ENCODE peak calls at places on chromosomes 4 and X, in eight cellular contexts. L, M, G, O, D, P, N and Y are unnamed samples.

GRCh38 chr4:109472343-109472761 is 38.7 kb downstream of the SEC24B start:
- DNase-seq in L (no peak), M (no peak), G (no peak), O (peak), D (no peak), P (no peak), N (no peak), Y (peak)

GRCh38 chrX:141669689-141670088 is 28.9 kb downstream of the SPANXD start:
- DNase-seq in L (no peak), M (no peak), G (no peak), O (no peak), D (no peak), P (peak), N (no peak), Y (no peak)

GRCh38 chr4:150821641-150822040 is 193.4 kb downstream of the LRBA start:
- DNase-seq in L (no peak), M (no peak), G (no peak), O (no peak), D (no peak), P (no peak), N (no peak), Y (no peak)

GRCh38 chr4:57043304-57044251 is 64.9 kb downstream of the POLR2B start:
- DNase-seq in L (peak), M (no peak), G (no peak), O (no peak), D (no peak), P (no peak), N (no peak), Y (peak)

GRCh38 chr4:9999956-10000551 is 21.2 kb downstream of the SLC2A9 start:
- DNase-seq in L (no peak), M (no peak), G (no peak), O (no peak), D (no peak), P (no peak), N (no peak), Y (peak)

GRCh38 chr4:157994863-157995262 is 178.0 kb downstream of the GASK1B start:
- DNase-seq in L (peak), M (no peak), G (no peak), O (no peak), D (no peak), P (no peak), N (no peak), Y (no peak)

GRCh38 chrX:49876750-49877149 is 2.5 kb upstream of the USP27X start:
- DNase-seq in L (peak), M (peak), G (no peak), O (no peak), D (no peak), P (no peak), N (peak), Y (peak)

GRCh38 chr4:168451331-168451730 is 29.0 kb downstream of the DDX60L start:
- DNase-seq in L (no peak), M (no peak), G (no peak), O (no peak), D (no peak), P (no peak), N (no peak), Y (no peak)

GRCh38 chr4:19580090-19580489 is 671.6 kb upstream of the SLIT2 start:
- DNase-seq in L (no peak), M (no peak), G (no peak), O (no peak), D (no peak), P (no peak), N (no peak), Y (no peak)

GRCh38 chr4:73692701-73693100 is 47.7 kb upstream of the CXCL8 start:
- DNase-seq in L (no peak), M (no peak), G (no peak), O (no peak), D (no peak), P (no peak), N (no peak), Y (no peak)